ENCODE peak calls at places on chromosomes 7 and 10, in six cellular contexts. Z is tibial artery, E is thoracic aorta, Y is adrenal gland, U is endodermal cell, C is GM12878. M is an unnamed sample.

GRCh38 chr7:96400001-96400400 is 78.1 kb upstream of the SLC25A13 start:
- DNase-seq in C (no peak), U (no peak), Y (no peak), Z (no peak), E (no peak), M (no peak)

GRCh38 chr10:103416436-103417147 is 20.2 kb downstream of the PDCD11 start:
- DNase-seq in Z (peak), U (peak), E (peak), C (peak), Y (peak), M (no peak)

GRCh38 chr7:30726296-30727006 is 25.5 kb upstream of the INMT start:
- DNase-seq in U (no peak), Z (no peak), C (no peak), Y (no peak), E (no peak), M (no peak)

GRCh38 chr7:587769-588168 is 68.1 kb upstream of the PDGFA start:
- DNase-seq in C (no peak), U (no peak), E (no peak), Z (peak), Y (no peak), M (no peak)

GRCh38 chr10:126059101-126059826 is 162.9 kb downstream of the FANK1 start:
- DNase-seq in C (no peak), Y (no peak), E (no peak), Z (no peak), U (no peak), M (no peak)

GRCh38 chr7:133039614-133040013 is 42.3 kb downstream of the CHCHD3 start:
- DNase-seq in E (no peak), U (no peak), C (no peak), Z (no peak), Y (no peak), M (no peak)

GRCh38 chr7:87497482-87497881 is 22.0 kb upstream of the ABCB4 start:
- DNase-seq in E (no peak), Y (no peak), Z (no peak), C (no peak), U (no peak), M (no peak)

GRCh38 chr7:43511029-43511428 is 71.9 kb upstream of the STK17A start:
- DNase-seq in Z (no peak), U (peak), C (no peak), Y (no peak), E (no peak), M (no peak)

GRCh38 chr7:65247491-65247890 is 126.2 kb upstream of the ZNF92 start:
- DNase-seq in E (no peak), Z (no peak), U (no peak), Y (no peak), C (no peak), M (no peak)

GRCh38 chr10:71493741-71494140 is 97.0 kb downstream of the CDH23 start:
- DNase-seq in C (no peak), U (no peak), Z (no peak), E (no peak), Y (no peak), M (no peak)

GRCh38 chr10:78804356-78805032 is 264.3 kb upstream of the ZMIZ1 start:
- DNase-seq in Y (no peak), Z (peak), U (no peak), E (no peak), C (no peak), M (no peak)

GRCh38 chr7:133921635-133922182 is 205.4 kb upstream of the LRGUK start:
- DNase-seq in U (no peak), C (no peak), Z (no peak), Y (no peak), E (no peak), M (no peak)

GRCh38 chr10:86851329-86852207 is 95.1 kb downstream of the BMPR1A start:
- DNase-seq in C (no peak), U (no peak), Z (no peak), E (no peak), Y (no peak), M (no peak)

GRCh38 chr10:26217396-26218105 is 977 bp downstream of the GAD2 start:
- DNase-seq in Z (no peak), Y (no peak), U (peak), C (no peak), E (no peak), M (no peak)

GRCh38 chr10:99203310-99203709 is 32.3 kb downstream of the HPSE2 start:
- DNase-seq in E (no peak), C (no peak), Y (no peak), Z (no peak), U (no peak), M (no peak)

GRCh38 chr10:129730272-129730992 is 233.6 kb downstream of the EBF3 start:
- DNase-seq in U (peak), Y (no peak), E (no peak), C (no peak), Z (no peak), M (no peak)

GRCh38 chr7:10972174-10972573 is 1.5 kb upstream of the PHF14 start:
- DNase-seq in Z (no peak), C (no peak), E (no peak), Y (no peak), U (no peak), M (no peak)
- H3K4me3 ChIP-seq in Z (no peak), C (no peak), E (no peak), Y (no peak), U (no peak), M (no peak)

GRCh38 chr7:112481337-112481736 is 546 bp downstream of the LSMEM1 start:
- DNase-seq in Z (no peak), U (no peak), Y (no peak), C (no peak), E (no peak), M (no peak)
- TF ChIP-seq CTCF in Z (no peak), U (no peak), Y (no peak), C (no peak), E (no peak), M (no peak)

GRCh38 chr10:125014984-125015944 is 73.3 kb downstream of the ZRANB1 start:
- DNase-seq in Y (no peak), U (no peak), C (no peak), Z (peak), E (no peak), M (no peak)
- H3K4me3 ChIP-seq in Y (no peak), U (no peak), C (no peak), Z (peak), E (peak), M (no peak)

DNA sequence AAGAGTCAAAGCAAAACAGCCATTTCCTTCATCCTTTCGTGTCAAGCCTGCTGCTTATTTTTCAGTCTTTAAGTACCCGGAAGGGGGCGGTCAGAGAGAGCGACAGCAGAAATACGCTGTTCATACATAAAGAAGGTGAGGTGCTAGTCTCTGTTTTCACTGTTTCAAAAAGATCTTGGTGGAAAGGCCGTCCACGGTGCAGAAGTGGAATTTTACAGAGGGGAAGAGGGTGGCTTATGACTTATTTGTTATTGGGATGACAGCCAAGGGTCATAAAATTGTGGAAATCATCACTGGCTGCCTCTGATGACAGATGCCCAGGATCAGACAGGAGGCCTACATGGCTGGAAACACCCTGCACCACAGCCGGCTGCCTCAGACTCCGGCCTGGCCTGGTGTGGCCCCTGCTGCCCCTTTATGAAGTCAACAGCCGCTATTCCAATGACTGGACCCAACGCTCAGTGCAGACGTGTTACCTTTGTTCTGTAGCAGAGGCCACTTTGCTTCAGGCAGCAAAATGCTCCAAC is 57.0 kb downstream of the HIPK2 start:
- DNase-seq in Z (peak), U (peak), E (no peak), Y (peak), C (no peak), M (no peak)
- TF ChIP-seq CTCF in Z (no peak), U (no peak), E (no peak), Y (no peak), C (no peak), M (no peak)

GRCh38 chr7:26196305-26196704 is 4.2 kb downstream of the HNRNPA2B1 start:
- DNase-seq in Y (no peak), E (no peak), C (no peak), U (no peak), Z (no peak), M (no peak)
- H3K4me3 ChIP-seq in Y (no peak), E (peak), C (peak), U (peak), Z (peak), M (peak)

GRCh38 chr10:31031666-31032514 is at the start of gene ZNF438:
- DNase-seq in E (peak), Y (peak), U (peak), Z (peak), C (peak), M (peak)
- TF ChIP-seq CTCF in E (no peak), Y (peak), U (peak), Z (peak), C (peak), M (peak)

DNA sequence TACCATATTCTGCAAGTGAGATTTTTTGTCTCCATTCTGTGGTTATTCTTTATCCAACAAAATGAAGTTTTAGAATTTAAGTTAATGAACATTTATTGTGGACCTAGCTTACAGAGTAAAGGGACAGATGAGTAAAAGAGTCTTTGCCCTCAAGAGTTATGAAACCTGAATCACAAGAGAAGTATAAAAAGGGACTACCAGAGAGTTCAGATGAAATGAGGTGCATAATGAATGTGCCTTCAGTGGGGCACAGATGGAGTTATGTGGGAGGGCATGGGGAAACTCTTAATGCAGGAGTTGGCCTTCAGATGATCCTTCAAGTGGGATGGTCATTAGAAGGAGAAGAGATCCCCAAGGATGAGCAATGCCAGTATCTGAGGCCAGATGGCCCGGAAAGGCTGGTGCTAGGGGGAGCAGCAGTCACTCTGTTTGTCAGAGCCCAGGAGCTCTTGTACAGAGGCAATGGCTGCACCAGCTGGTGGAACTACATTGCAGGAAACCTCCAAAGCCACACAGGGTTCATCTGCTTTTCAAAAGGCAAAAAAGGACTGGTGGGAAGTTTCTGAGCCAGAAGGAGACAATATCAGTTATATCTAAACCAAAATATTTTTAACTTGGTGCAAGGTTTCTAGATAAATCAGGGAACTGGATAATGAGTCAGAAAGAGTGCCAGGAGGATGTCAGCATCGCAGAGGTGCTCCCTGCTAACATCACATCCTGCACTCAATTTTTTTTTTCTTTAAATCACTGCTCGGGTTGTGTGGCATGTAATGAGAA is 162.0 kb downstream of the KLF6 start:
- DNase-seq in Z (no peak), C (peak), U (no peak), E (no peak), Y (no peak), M (no peak)
- H3K4me3 ChIP-seq in Z (no peak), C (no peak), U (no peak), E (no peak), Y (no peak), M (no peak)

GRCh38 chr10:95501203-95502094 is 59.7 kb downstream of the SORBS1 start:
- DNase-seq in Y (no peak), C (no peak), E (no peak), U (peak), Z (no peak), M (no peak)

GRCh38 chr10:95503012-95503411 is 58.2 kb downstream of the SORBS1 start:
- DNase-seq in Z (no peak), Y (no peak), E (no peak), C (no peak), U (no peak), M (no peak)

GRCh38 chr10:95503526-95503925 is 57.6 kb downstream of the SORBS1 start:
- DNase-seq in C (no peak), U (no peak), Y (no peak), Z (no peak), E (no peak), M (no peak)

GRCh38 chr10:95500649-95501048 is 60.5 kb downstream of the SORBS1 start:
- DNase-seq in Z (no peak), E (no peak), U (no peak), C (no peak), Y (no peak), M (no peak)

DNA sequence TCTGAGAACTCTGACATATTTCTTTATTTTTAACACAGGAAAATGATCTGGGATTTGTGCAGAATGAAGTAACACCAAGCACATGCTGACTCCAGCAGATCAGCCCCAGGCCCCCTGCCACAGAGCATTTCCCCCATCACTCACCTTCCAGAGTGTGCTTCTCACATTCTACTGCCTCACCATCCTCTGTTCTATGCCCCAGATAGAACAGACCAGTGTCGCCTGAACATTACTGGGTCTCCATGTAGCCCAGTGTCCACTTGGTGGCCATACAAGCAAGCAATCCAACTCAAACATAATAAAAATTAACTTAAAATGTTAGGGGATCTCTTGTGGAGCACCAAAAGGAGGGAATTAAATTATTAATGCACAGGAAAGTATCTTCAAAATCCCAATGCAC is 58.8 kb downstream of the SORBS1 start:
- DNase-seq in Z (no peak), U (no peak), E (no peak), C (no peak), Y (no peak), M (no peak)
- TF ChIP-seq CTCF in Z (no peak), U (no peak), E (no peak), C (no peak), Y (no peak), M (no peak)

GRCh38 chr7:102291916-102292267 is 5.2 kb downstream of the SH2B2 start:
- DNase-seq in C (no peak), U (no peak), Z (no peak), E (no peak), Y (no peak), M (no peak)
- H3K4me3 ChIP-seq in C (peak), U (no peak), Z (no peak), E (no peak), Y (no peak), M (no peak)

GRCh38 chr7:27168265-27168947 is 3.1 kb upstream of the HOXA9 start:
- DNase-seq in E (no peak), Z (peak), U (peak), Y (no peak), C (no peak), M (no peak)
- TF ChIP-seq CTCF in E (no peak), Z (no peak), U (peak), Y (no peak), C (no peak), M (no peak)

M was measured in suprapubic skin.